ENCODE peak calls at places on chromosomes 4 and X, in seven cellular contexts. V is endothelial cell of umbilical vein, M is left lung, D is uterus, T is mucosa of descending colon, Y is GM06990, R is lung. L is an unnamed sample.

GRCh38 chrX:53241558-53241957 is 16.6 kb upstream of the KDM5C start:
- DNase-seq in V (no peak), M (no peak), D (no peak), T (no peak), Y (no peak), R (no peak), L (no peak)

GRCh38 chr4:2275546-2276251 is 13.8 kb upstream of the MXD4 start:
- DNase-seq in V (no peak), M (no peak), D (no peak), T (peak; percentile 29), Y (no peak), R (no peak), L (no peak)

GRCh38 chr4:99585521-99585920 is 10.9 kb downstream of the MTTP start:
- DNase-seq in V (no peak), M (no peak), D (no peak), T (no peak), Y (no peak), R (no peak), L (no peak)

GRCh38 chr4:66052426-66052825 is 382.1 kb upstream of the EPHA5 start:
- DNase-seq in V (no peak), M (no peak), D (no peak), T (no peak), Y (no peak), R (no peak), L (no peak)

GRCh38 chrX:72016881-72017783 is 106.5 kb downstream of the NHSL2 start:
- DNase-seq in V (no peak), M (no peak), D (no peak), T (no peak), Y (no peak), R (peak; percentile 13), L (no peak)

GRCh38 chrX:6226053-6226645 is 2.5 kb downstream of the NLGN4X start:
- DNase-seq in V (no peak), M (no peak), D (no peak), T (no peak), Y (peak; percentile 32), R (no peak), L (no peak)

GRCh38 chr4:185839204-185839712 is 27.3 kb upstream of the SORBS2 start:
- DNase-seq in V (peak; percentile 95), M (peak; percentile 41), D (peak; percentile 34), T (peak; percentile 56), Y (no peak), R (no peak), L (no peak)

GRCh38 chr4:155759372-155760252 is 791 bp downstream of the GUCY1B1 start:
- DNase-seq in V (peak; percentile 71), M (peak; percentile 47), D (peak; percentile 76), T (peak; percentile 50), Y (peak; percentile 69), R (peak; percentile 48), L (no peak)

GRCh38 chrX:134743121-134743520 is 84.8 kb upstream of the PLAC1 start:
- DNase-seq in V (no peak), M (no peak), D (no peak), T (no peak), Y (no peak), R (no peak), L (no peak)

GRCh38 chrX:23332101-23332887 is 2.4 kb upstream of the PTCHD1 start:
- DNase-seq in V (no peak), M (no peak), D (no peak), T (no peak), Y (no peak), R (no peak), L (no peak)

GRCh38 chrX:23333842-23334535 is 660 bp upstream of the PTCHD1 start:
- DNase-seq in V (no peak), M (no peak), D (no peak), T (no peak), Y (peak; percentile 3), R (no peak), L (no peak)

GRCh38 chrX:23331701-23332100 is 2.9 kb upstream of the PTCHD1 start:
- DNase-seq in V (no peak), M (no peak), D (no peak), T (no peak), Y (no peak), R (no peak), L (no peak)

GRCh38 chrX:23334536-23334870 is at the start of gene PTCHD1:
- DNase-seq in V (no peak), M (no peak), D (no peak), T (no peak), Y (no peak), R (no peak), L (no peak)

DNA sequence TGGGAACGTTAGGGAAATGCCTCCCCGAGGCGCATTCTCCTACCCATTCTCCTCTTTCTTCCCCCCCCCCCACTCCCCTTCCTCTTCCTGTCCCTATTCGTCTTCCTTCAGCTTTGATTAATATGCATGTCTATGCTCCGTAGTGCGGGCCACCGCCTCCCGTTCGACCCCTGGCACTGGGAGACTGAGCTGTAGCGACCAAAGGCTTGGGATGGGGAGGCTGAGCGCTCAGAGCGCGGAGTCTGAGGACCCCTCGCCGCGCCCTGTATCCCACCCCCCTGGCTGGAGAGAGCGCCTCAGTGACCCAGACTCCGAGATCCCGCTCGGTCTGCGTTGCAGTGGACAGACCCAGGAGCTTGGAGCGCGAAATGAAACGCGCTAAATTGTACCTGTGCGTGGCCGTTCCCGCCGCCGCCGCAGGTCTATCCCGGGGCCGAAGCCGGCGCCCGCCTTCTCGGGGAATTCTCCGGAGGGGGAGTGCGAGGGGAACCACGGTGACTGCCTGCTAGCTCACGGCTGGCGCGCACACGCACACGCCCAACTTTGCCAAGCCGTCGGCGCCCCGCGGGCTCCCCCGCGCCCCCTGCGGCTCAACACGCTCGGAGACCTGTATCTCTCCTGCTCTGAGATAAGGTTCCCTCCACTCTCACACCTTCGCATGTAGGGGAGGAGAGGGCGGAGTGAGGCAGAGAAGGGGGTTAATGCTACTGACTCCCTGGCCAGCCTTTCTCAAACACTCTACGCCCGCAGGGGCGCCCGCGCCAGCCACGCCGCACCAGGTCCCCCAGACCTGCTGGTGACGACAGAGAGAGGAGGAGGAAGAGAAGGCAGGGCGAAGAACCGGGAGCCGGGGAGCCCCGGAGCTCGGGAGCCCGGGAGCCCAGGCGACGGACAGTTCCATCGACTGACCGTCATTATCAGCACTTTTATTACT is 1.5 kb upstream of the PTCHD1 start:
- DNase-seq in V (no peak), M (no peak), D (no peak), T (no peak), Y (peak; percentile 7), R (no peak), L (no peak)
- H3K4me3 ChIP-seq in V (no peak overlapping the region), M (peak overlapping the region; percentile 11), D (peak overlapping the region; percentile 29), T (no peak overlapping the region), Y (no peak overlapping the region), R (no peak overlapping the region), L (no peak overlapping the region)

GRCh38 chrX:129678176-129678880 is 23.6 kb upstream of the APLN start:
- DNase-seq in V (peak; percentile 22), M (peak; percentile 44), D (peak; percentile 27), T (peak; percentile 64), Y (peak; percentile 43), R (peak; percentile 35), L (peak; percentile 71)

GRCh38 chrX:129679856-129680255 is 25.1 kb upstream of the APLN start:
- DNase-seq in V (no peak), M (no peak), D (no peak), T (no peak), Y (no peak), R (no peak), L (no peak)

GRCh38 chrX:129682979-129683378 is 28.2 kb upstream of the APLN start:
- DNase-seq in V (no peak), M (no peak), D (no peak), T (no peak), Y (no peak), R (no peak), L (no peak)

DNA sequence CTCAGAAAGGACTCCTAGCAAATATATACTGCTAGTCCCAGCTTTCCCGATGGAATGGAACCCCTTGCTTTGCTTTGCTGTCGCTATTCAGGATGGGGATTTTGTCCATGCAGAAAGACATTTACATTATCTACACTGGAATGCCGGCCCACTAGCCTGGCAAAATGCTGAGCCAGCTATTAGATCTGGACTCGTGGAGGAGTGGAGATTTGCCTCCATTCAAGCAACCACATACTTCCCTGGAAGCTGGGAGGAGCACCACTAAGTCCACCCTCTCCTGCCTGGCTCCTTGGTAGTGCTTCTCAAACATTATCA is 24.1 kb upstream of the APLN start:
- DNase-seq in V (peak; percentile 1), M (no peak), D (no peak), T (no peak), Y (no peak), R (no peak), L (no peak)
- H3K4me3 ChIP-seq in V (no peak overlapping the region), M (peak overlapping the region; percentile 34), D (no peak overlapping the region), T (no peak overlapping the region), Y (peak overlapping the region; percentile 53), R (no peak overlapping the region), L (peak overlapping the region; percentile 58)

DNA sequence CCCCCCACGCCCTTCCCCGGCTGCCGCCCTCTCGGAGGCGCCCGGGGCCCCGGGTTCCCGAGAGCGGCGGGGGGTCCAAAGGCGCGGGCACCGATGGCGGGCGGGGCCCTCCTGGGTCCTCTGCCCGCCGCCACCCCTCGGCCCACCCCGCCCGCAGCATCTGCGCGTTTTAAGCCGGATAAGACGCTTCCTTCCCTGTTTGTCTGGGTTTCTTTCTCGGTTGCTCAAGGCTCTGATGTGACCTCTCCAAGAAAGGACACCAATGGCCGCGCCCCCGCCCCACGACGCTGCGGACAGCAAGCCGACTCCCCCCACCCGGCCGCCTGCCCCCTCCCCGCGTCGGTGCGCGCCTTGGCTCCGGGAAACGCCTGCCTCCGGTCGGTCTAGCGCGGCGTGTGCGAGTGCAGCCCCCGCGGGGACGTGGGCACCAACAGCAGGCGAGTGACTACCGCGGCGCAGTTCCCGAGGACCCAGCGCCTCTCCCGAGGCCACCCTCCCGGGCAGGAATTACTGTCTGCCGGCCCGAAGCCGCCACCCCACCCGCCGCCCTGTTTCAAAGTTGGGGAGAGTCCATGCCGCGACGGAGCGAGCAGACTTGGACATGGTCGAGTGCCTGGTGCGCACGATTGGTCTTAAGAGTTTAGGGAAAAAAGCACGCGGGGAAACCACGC is 21.1 kb upstream of the HMX1 start:
- DNase-seq in V (no peak), M (no peak), D (no peak), T (no peak), Y (no peak), R (no peak), L (no peak)
- H3K4me3 ChIP-seq in V (no peak overlapping the region), M (no peak overlapping the region), D (no peak overlapping the region), T (no peak overlapping the region), Y (no peak overlapping the region), R (no peak overlapping the region), L (no peak overlapping the region)

GRCh38 chr4:90127223-90127705 is at the start of gene CCSER1:
- DNase-seq in V (peak; percentile 66), M (peak; percentile 83), D (peak; percentile 68), T (peak; percentile 87), Y (peak; percentile 68), R (peak; percentile 81), L (no peak)

GRCh38 chr4:90127706-90128345 is 632 bp downstream of the CCSER1 start:
- DNase-seq in V (peak; percentile 30), M (no peak), D (peak; percentile 16), T (no peak), Y (peak; percentile 32), R (peak; percentile 28), L (no peak)

GRCh38 chr4:90120815-90121214 is 6.4 kb upstream of the CCSER1 start:
- DNase-seq in V (peak; percentile 19), M (no peak), D (no peak), T (no peak), Y (no peak), R (no peak), L (no peak)

GRCh38 chr4:90121961-90122748 is 5.0 kb upstream of the CCSER1 start:
- DNase-seq in V (peak; percentile 79), M (no peak), D (no peak), T (no peak), Y (no peak), R (no peak), L (no peak)

GRCh38 chr4:90126805-90127204 is 389 bp upstream of the CCSER1 start:
- DNase-seq in V (no peak), M (no peak), D (no peak), T (no peak), Y (no peak), R (no peak), L (no peak)
- H3K4me3 ChIP-seq in V (peak overlapping the region; percentile 46), M (peak overlapping the region; percentile 60), D (peak overlapping the region; percentile 75), T (no peak overlapping the region), Y (no peak overlapping the region), R (no peak overlapping the region), L (no peak overlapping the region)

L was measured in Karpas-422.